ENCODE peak calls at places on chromosomes 1 and 21, in seven cellular contexts. One of them, this sample, is unnamed.

GRCh38 chr1:93554883-93555872 is 107.3 kb downstream of the FNBP1L start:
- DNase-seq in stomach: no peak
- DNase-seq in cardiac fibroblast: peak; percentile 34
- DNase-seq in B cell: no peak
- DNase-seq in bronchial epithelial cell: no peak
- DNase-seq in mesothelial cell of epicardium: no peak
- DNase-seq in keratinocyte: no peak
- DNase-seq in this sample: no peak

GRCh38 chr1:69221492-69221990 is 346.2 kb upstream of the LRRC7 start:
- DNase-seq in stomach: no peak
- DNase-seq in cardiac fibroblast: no peak
- DNase-seq in B cell: no peak
- DNase-seq in bronchial epithelial cell: no peak
- DNase-seq in mesothelial cell of epicardium: no peak
- DNase-seq in keratinocyte: no peak
- DNase-seq in this sample: peak; percentile 1

GRCh38 chr1:212987702-212988322 is 27.9 kb downstream of the ANGEL2 start:
- DNase-seq in stomach: no peak
- DNase-seq in cardiac fibroblast: peak; percentile 56
- DNase-seq in B cell: no peak
- DNase-seq in bronchial epithelial cell: peak; percentile 65
- DNase-seq in mesothelial cell of epicardium: no peak
- DNase-seq in keratinocyte: no peak
- DNase-seq in this sample: peak; percentile 36

GRCh38 chr1:58785424-58786058 is 1.7 kb upstream of the JUN start:
- DNase-seq in stomach: peak; percentile 82
- DNase-seq in cardiac fibroblast: peak; percentile 48
- DNase-seq in B cell: peak; percentile 59
- DNase-seq in bronchial epithelial cell: peak; percentile 86
- DNase-seq in mesothelial cell of epicardium: peak; percentile 26
- DNase-seq in keratinocyte: no peak
- DNase-seq in this sample: peak; percentile 81

GRCh38 chr1:67514786-67515185 is 84.6 kb upstream of the SERBP1 start:
- DNase-seq in stomach: no peak
- DNase-seq in cardiac fibroblast: no peak
- DNase-seq in B cell: no peak
- DNase-seq in bronchial epithelial cell: no peak
- DNase-seq in mesothelial cell of epicardium: no peak
- DNase-seq in keratinocyte: no peak
- DNase-seq in this sample: no peak

GRCh38 chr1:7005762-7006161 is 220.5 kb downstream of the CAMTA1 start:
- DNase-seq in stomach: no peak
- DNase-seq in cardiac fibroblast: no peak
- DNase-seq in B cell: no peak
- DNase-seq in bronchial epithelial cell: no peak
- DNase-seq in mesothelial cell of epicardium: no peak
- DNase-seq in keratinocyte: no peak
- DNase-seq in this sample: no peak

GRCh38 chr1:100627936-100628335 is 90.0 kb downstream of the GPR88 start:
- DNase-seq in stomach: no peak
- DNase-seq in cardiac fibroblast: peak; percentile 51
- DNase-seq in B cell: no peak
- DNase-seq in bronchial epithelial cell: no peak
- DNase-seq in mesothelial cell of epicardium: no peak
- DNase-seq in keratinocyte: no peak
- DNase-seq in this sample: no peak

GRCh38 chr1:205216588-205216987 is 5.1 kb upstream of the DSTYK start:
- DNase-seq in stomach: no peak
- DNase-seq in cardiac fibroblast: no peak
- DNase-seq in B cell: no peak
- DNase-seq in bronchial epithelial cell: no peak
- DNase-seq in mesothelial cell of epicardium: no peak
- DNase-seq in keratinocyte: no peak
- DNase-seq in this sample: no peak

GRCh38 chr21:46161180-46161799 is 5.9 kb upstream of the FTCD start:
- DNase-seq in stomach: peak; percentile 21
- DNase-seq in cardiac fibroblast: no peak
- DNase-seq in B cell: no peak
- DNase-seq in bronchial epithelial cell: no peak
- DNase-seq in mesothelial cell of epicardium: no peak
- DNase-seq in keratinocyte: no peak
- DNase-seq in this sample: no peak

GRCh38 chr1:214363386-214363785 is 82.4 kb downstream of the SMYD2 start:
- DNase-seq in stomach: no peak
- DNase-seq in cardiac fibroblast: peak; percentile 58
- DNase-seq in B cell: no peak
- DNase-seq in bronchial epithelial cell: no peak
- DNase-seq in mesothelial cell of epicardium: no peak
- DNase-seq in keratinocyte: no peak
- DNase-seq in this sample: no peak

GRCh38 chr1:248863011-248863881 is 4.4 kb upstream of the ZNF692 start:
- DNase-seq in stomach: peak; percentile 91
- DNase-seq in cardiac fibroblast: peak; percentile 61
- DNase-seq in B cell: peak; percentile 80
- DNase-seq in bronchial epithelial cell: peak; percentile 43
- DNase-seq in mesothelial cell of epicardium: peak; percentile 65
- DNase-seq in keratinocyte: no peak
- DNase-seq in this sample: peak; percentile 43

GRCh38 chr1:8017495-8018310 is 8.4 kb downstream of the ERRFI1 start:
- DNase-seq in stomach: no peak
- DNase-seq in cardiac fibroblast: peak; percentile 54
- DNase-seq in B cell: no peak
- DNase-seq in bronchial epithelial cell: peak; percentile 70
- DNase-seq in mesothelial cell of epicardium: no peak
- DNase-seq in keratinocyte: no peak
- DNase-seq in this sample: no peak

GRCh38 chr1:215476541-215476940 is 90.6 kb upstream of the KCTD3 start:
- DNase-seq in stomach: no peak
- DNase-seq in cardiac fibroblast: peak; percentile 20
- DNase-seq in B cell: no peak
- DNase-seq in bronchial epithelial cell: peak; percentile 16
- DNase-seq in mesothelial cell of epicardium: no peak
- DNase-seq in keratinocyte: peak; percentile 17
- DNase-seq in this sample: no peak

GRCh38 chr1:205834751-205835150 is 15.2 kb downstream of the PM20D1 start:
- DNase-seq in stomach: no peak
- DNase-seq in cardiac fibroblast: no peak
- DNase-seq in B cell: no peak
- DNase-seq in bronchial epithelial cell: no peak
- DNase-seq in mesothelial cell of epicardium: no peak
- DNase-seq in keratinocyte: no peak
- DNase-seq in this sample: no peak

GRCh38 chr1:9293512-9294439 is 1.1 kb downstream of the SPSB1 start:
- DNase-seq in stomach: peak; percentile 33
- DNase-seq in cardiac fibroblast: no peak
- DNase-seq in B cell: peak; percentile 60
- DNase-seq in bronchial epithelial cell: peak; percentile 49
- DNase-seq in mesothelial cell of epicardium: no peak
- DNase-seq in keratinocyte: no peak
- DNase-seq in this sample: no peak

GRCh38 chr1:6646499-6647148 is 22.0 kb downstream of the THAP3 start:
- DNase-seq in stomach: peak; percentile 34
- DNase-seq in cardiac fibroblast: peak; percentile 71
- DNase-seq in B cell: peak; percentile 50
- DNase-seq in bronchial epithelial cell: peak; percentile 51
- DNase-seq in mesothelial cell of epicardium: no peak
- DNase-seq in keratinocyte: no peak
- DNase-seq in this sample: peak; percentile 41

GRCh38 chr1:192741095-192741494 is 67.7 kb upstream of the RGS2 start:
- DNase-seq in stomach: no peak
- DNase-seq in cardiac fibroblast: no peak
- DNase-seq in B cell: no peak
- DNase-seq in bronchial epithelial cell: no peak
- DNase-seq in mesothelial cell of epicardium: no peak
- DNase-seq in keratinocyte: no peak
- DNase-seq in this sample: no peak

GRCh38 chr1:243394610-243395490 is 139.0 kb downstream of the SDCCAG8 start:
- DNase-seq in stomach: no peak
- DNase-seq in cardiac fibroblast: no peak
- DNase-seq in B cell: no peak
- DNase-seq in bronchial epithelial cell: no peak
- DNase-seq in mesothelial cell of epicardium: no peak
- DNase-seq in keratinocyte: no peak
- DNase-seq in this sample: no peak

GRCh38 chr1:189205863-189206262 is 1271.8 kb downstream of the BRINP3 start:
- DNase-seq in stomach: no peak
- DNase-seq in cardiac fibroblast: no peak
- DNase-seq in B cell: no peak
- DNase-seq in bronchial epithelial cell: no peak
- DNase-seq in mesothelial cell of epicardium: no peak
- DNase-seq in keratinocyte: no peak
- DNase-seq in this sample: no peak

GRCh38 chr1:51433972-51434510 is 85.0 kb downstream of the EPS15 start:
- DNase-seq in stomach: no peak
- DNase-seq in cardiac fibroblast: no peak
- DNase-seq in B cell: no peak
- DNase-seq in bronchial epithelial cell: peak; percentile 3
- DNase-seq in mesothelial cell of epicardium: no peak
- DNase-seq in keratinocyte: no peak
- DNase-seq in this sample: no peak

DNA sequence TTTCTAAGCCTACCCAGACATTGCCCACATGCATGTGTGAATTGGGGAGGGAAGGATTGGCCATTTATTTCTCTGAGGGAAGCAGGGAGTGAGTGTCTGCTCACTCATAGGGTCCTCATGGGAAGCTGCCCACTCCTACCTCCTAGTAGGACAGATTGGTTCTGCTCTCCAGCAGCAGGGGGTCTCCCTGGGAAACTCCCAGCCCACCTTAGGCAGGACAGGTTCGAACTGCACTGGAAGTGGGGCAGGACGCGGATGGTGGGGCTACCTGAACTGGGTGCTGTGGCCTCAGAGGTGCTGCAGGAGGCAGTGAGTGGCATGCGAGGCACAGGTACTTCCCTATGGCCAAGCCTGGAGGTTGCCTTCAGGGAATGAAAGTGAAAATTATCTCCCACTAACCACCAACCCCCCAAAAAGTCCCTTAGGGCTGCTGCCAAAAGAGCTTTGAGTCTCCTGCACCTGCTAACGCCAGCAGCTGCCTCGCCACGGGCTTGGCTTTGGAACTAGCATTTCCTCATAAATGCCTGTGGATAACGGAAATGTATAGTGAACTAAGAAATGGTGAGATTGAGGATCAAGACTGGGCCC is 157.0 kb upstream of the COA6 start:
- DNase-seq in stomach: no peak
- DNase-seq in cardiac fibroblast: no peak
- DNase-seq in B cell: no peak
- DNase-seq in bronchial epithelial cell: no peak
- DNase-seq in mesothelial cell of epicardium: no peak
- DNase-seq in keratinocyte: no peak
- DNase-seq in this sample: no peak
- TF ChIP-seq CTCF in stomach: no peak
- TF ChIP-seq CTCF in cardiac fibroblast: no peak
- TF ChIP-seq CTCF in B cell: no peak
- TF ChIP-seq CTCF in bronchial epithelial cell: no peak
- TF ChIP-seq CTCF in mesothelial cell of epicardium: no peak
- TF ChIP-seq CTCF in keratinocyte: no peak
- TF ChIP-seq CTCF in this sample: no peak

GRCh38 chr1:31707711-31708110 is 3.9 kb upstream of the COL16A1 start:
- DNase-seq in stomach: no peak
- DNase-seq in cardiac fibroblast: peak; percentile 83
- DNase-seq in B cell: no peak
- DNase-seq in bronchial epithelial cell: peak; percentile 66
- DNase-seq in mesothelial cell of epicardium: no peak
- DNase-seq in keratinocyte: no peak
- DNase-seq in this sample: no peak
- TF ChIP-seq CTCF in stomach: no peak
- TF ChIP-seq CTCF in cardiac fibroblast: peak; percentile 51
- TF ChIP-seq CTCF in B cell: no peak
- TF ChIP-seq CTCF in bronchial epithelial cell: no peak
- TF ChIP-seq CTCF in mesothelial cell of epicardium: no peak
- TF ChIP-seq CTCF in keratinocyte: no peak
- TF ChIP-seq CTCF in this sample: no peak

GRCh38 chr1:182246783-182247182 is 144.8 kb downstream of the GLUL start:
- DNase-seq in stomach: peak; percentile 81
- DNase-seq in cardiac fibroblast: no peak
- DNase-seq in B cell: no peak
- DNase-seq in bronchial epithelial cell: peak; percentile 62
- DNase-seq in mesothelial cell of epicardium: no peak
- DNase-seq in keratinocyte: no peak
- DNase-seq in this sample: no peak

GRCh38 chr1:182248721-182249120 is 142.9 kb downstream of the GLUL start:
- DNase-seq in stomach: no peak
- DNase-seq in cardiac fibroblast: no peak
- DNase-seq in B cell: no peak
- DNase-seq in bronchial epithelial cell: no peak
- DNase-seq in mesothelial cell of epicardium: no peak
- DNase-seq in keratinocyte: no peak
- DNase-seq in this sample: no peak

GRCh38 chr1:182242641-182243040 is 148.9 kb downstream of the GLUL start:
- DNase-seq in stomach: no peak
- DNase-seq in cardiac fibroblast: no peak
- DNase-seq in B cell: no peak
- DNase-seq in bronchial epithelial cell: no peak
- DNase-seq in mesothelial cell of epicardium: no peak
- DNase-seq in keratinocyte: no peak
- DNase-seq in this sample: no peak

GRCh38 chr1:182244451-182244850 is 147.1 kb downstream of the GLUL start:
- DNase-seq in stomach: no peak
- DNase-seq in cardiac fibroblast: no peak
- DNase-seq in B cell: no peak
- DNase-seq in bronchial epithelial cell: no peak
- DNase-seq in mesothelial cell of epicardium: no peak
- DNase-seq in keratinocyte: no peak
- DNase-seq in this sample: no peak

DNA sequence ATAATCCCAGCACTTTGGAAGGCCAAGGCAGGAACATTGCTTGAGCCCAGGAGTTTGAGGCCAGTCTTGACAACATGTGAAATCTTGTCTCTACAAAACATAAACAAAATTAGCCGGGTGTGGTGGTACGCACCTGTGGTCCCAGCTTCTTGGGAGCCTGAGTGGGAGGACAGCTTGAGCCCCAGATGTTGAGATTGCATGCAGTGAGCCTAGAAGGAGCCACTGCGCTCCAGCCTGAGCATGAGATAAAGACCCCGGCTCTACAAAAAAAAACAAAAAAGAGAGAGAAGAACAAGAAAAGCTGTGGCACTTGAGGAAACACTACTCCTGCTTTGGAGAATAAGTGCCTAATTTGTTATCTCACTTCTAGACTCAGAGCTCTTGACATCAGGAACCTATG is 146.6 kb downstream of the GLUL start:
- DNase-seq in stomach: no peak
- DNase-seq in cardiac fibroblast: no peak
- DNase-seq in B cell: no peak
- DNase-seq in bronchial epithelial cell: no peak
- DNase-seq in mesothelial cell of epicardium: no peak
- DNase-seq in keratinocyte: no peak
- DNase-seq in this sample: no peak
- TF ChIP-seq CTCF in stomach: no peak
- TF ChIP-seq CTCF in cardiac fibroblast: no peak
- TF ChIP-seq CTCF in B cell: no peak
- TF ChIP-seq CTCF in bronchial epithelial cell: no peak
- TF ChIP-seq CTCF in mesothelial cell of epicardium: no peak
- TF ChIP-seq CTCF in keratinocyte: no peak
- TF ChIP-seq CTCF in this sample: no peak

DNA sequence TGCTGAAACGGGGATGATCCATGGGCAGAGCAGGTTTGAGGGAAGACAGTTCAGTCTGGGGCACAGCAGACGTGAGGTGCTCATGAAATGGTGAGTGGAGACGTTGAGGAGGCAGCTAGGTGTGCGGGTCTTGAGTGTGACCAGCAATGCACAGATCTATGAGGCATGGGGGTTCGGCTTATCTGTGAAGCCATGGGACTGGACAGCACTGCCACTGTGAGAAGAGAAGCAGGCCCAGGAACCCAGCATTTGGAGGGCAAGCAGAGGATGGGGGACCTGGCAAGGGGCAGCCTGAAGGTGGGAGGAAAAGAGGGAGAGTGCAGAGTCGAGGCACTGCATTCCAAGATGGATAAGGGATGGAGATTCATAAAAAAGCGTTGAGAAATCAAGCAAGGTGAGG is 8.0 kb downstream of the CSF1 start:
- DNase-seq in stomach: no peak
- DNase-seq in cardiac fibroblast: no peak
- DNase-seq in B cell: no peak
- DNase-seq in bronchial epithelial cell: no peak
- DNase-seq in mesothelial cell of epicardium: no peak
- DNase-seq in keratinocyte: no peak
- DNase-seq in this sample: no peak
- TF ChIP-seq CTCF in stomach: no peak
- TF ChIP-seq CTCF in cardiac fibroblast: no peak
- TF ChIP-seq CTCF in B cell: no peak
- TF ChIP-seq CTCF in bronchial epithelial cell: no peak
- TF ChIP-seq CTCF in mesothelial cell of epicardium: no peak
- TF ChIP-seq CTCF in keratinocyte: no peak
- TF ChIP-seq CTCF in this sample: no peak